ENCODE peak calls at places on chromosomes 6 and 20, in four cellular contexts. W is IMR-90, M is GM12878, G is K562. E is an unnamed sample.
A peak's percentile ranks its signal among the peaks of the same experiment; 100 is the strongest.

GRCh38 chr6:35730745-35731413 is 6.0 kb upstream of the ARMC12 start:
- DNase-seq in W (no peak), M (no peak), G (no peak), E (no peak)

GRCh38 chr6:136582702-136583471 is 32.7 kb upstream of the MAP7 start:
- DNase-seq in W (peak; percentile 94), M (no peak), G (no peak), E (no peak)

GRCh38 chr6:53956068-53956711 is 155.1 kb upstream of the MLIP start:
- DNase-seq in W (peak; percentile 70), M (peak; percentile 8), G (peak; percentile 16), E (peak; percentile 86)

GRCh38 chr20:17525650-17526049 is 5.5 kb downstream of the BFSP1 start:
- DNase-seq in W (no peak), M (no peak), G (peak; percentile 44), E (no peak)

GRCh38 chr6:6946477-6947145 is 161.2 kb upstream of the RREB1 start:
- DNase-seq in W (no peak), M (no peak), G (no peak), E (no peak)

GRCh38 chr6:109292420-109292819 is 89.8 kb downstream of the CD164 start:
- DNase-seq in W (no peak), M (no peak), G (peak; percentile 51), E (no peak)

GRCh38 chr20:53492212-53492611 is 101.4 kb downstream of the ZNF217 start:
- DNase-seq in W (no peak), M (no peak), G (no peak), E (no peak)

GRCh38 chr6:31799781-31800180 is 4.2 kb upstream of the VARS1 start:
- DNase-seq in W (no peak), M (no peak), G (no peak), E (no peak)

GRCh38 chr6:136563386-136564152 is 13.3 kb upstream of the MAP7 start:
- DNase-seq in W (no peak), M (no peak), G (no peak), E (no peak)

GRCh38 chr20:63441136-63441776 is 31.2 kb downstream of the KCNQ2 start:
- DNase-seq in W (no peak), M (peak; percentile 61), G (no peak), E (no peak)

GRCh38 chr6:71459162-71459561 is 170.6 kb downstream of the OGFRL1 start:
- DNase-seq in W (no peak), M (no peak), G (no peak), E (no peak)

GRCh38 chr6:31794866-31795615 is 511 bp downstream of the VARS1 start:
- DNase-seq in W (no peak), M (no peak), G (peak; percentile 67), E (no peak)

GRCh38 chr6:70385931-70386330 is 27.4 kb upstream of the FAM135A start:
- DNase-seq in W (no peak), M (no peak), G (no peak), E (no peak)

GRCh38 chr6:52612336-52613096 is 35.7 kb upstream of the TRAM2 start:
- DNase-seq in W (peak; percentile 50), M (no peak), G (no peak), E (no peak)

GRCh38 chr6:33073431-33073871 is at the start of gene HLA-DPA1:
- DNase-seq in W (peak; percentile 11), M (peak; percentile 97), G (peak; percentile 33), E (no peak)
- H2AFZ ChIP-seq in W (peak within 1 kb of the TSS; percentile 39), M (peak within 1 kb of the TSS; percentile 46), G (no peak within 1 kb of the TSS), E (peak within 1 kb of the TSS; percentile 96)

GRCh38 chr20:41145317-41145716 is 8.0 kb downstream of the PLCG1 start:
- DNase-seq in W (no peak), M (no peak), G (no peak), E (no peak)
- TF ChIP-seq CHD1 in W (no peak), M (no peak), G (no peak), E (no peak)

GRCh38 chr20:22048241-22048640 is 342.8 kb downstream of the PAX1 start:
- DNase-seq in W (no peak), M (no peak), G (no peak), E (no peak)
- H2AFZ ChIP-seq in W (no peak overlapping the region), M (no peak overlapping the region), G (no peak overlapping the region), E (peak overlapping the region; percentile 99)

DNA sequence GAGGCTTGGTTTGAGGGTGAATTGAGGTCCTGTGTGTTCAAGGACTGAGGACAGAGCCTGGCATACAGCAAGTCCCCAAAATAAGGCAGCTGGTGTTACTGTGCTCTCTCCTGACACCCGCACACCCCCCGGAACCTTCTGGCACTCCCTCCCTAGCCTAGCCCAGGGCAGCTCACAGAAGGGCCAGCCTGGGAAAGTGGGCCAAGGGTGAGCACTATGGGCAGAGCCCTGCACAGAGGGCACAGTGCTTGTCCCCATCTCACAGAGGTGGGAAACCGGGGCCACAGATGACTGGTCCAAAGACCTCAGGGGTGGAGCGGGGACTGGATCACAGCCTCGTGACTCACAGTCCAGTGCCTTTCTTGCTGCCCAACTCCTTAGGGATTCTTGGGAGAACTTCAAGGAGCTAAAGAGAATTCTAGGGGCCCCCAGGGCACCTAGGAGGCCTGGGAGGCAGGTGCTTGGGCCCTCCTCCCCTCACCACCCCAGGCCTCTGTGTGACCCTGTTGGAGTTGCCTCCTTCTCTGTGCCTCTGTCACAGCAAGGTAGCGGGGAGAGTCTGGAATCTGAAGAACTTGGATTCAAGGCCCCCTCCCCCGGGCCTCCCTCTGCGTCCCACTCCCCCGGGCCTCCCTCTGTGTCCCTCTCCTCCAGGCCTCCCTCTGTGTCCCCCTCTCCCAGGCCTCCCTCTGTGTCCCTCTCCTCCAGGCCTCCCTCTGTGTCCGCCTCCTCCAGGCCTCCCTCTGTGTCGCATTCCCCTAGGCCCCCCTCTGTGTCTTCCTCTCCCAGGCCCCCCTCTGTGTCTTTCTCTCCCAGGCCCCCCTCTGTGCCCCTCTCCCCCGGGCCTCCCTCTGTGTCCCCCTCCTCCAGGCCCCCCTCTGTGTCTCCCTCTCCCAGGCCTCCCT is 13.5 kb downstream of the DLGAP4 start:
- DNase-seq in W (no peak), M (no peak), G (no peak), E (no peak)
- TF ChIP-seq CHD1 in W (no peak), M (no peak), G (no peak), E (no peak)

DNA sequence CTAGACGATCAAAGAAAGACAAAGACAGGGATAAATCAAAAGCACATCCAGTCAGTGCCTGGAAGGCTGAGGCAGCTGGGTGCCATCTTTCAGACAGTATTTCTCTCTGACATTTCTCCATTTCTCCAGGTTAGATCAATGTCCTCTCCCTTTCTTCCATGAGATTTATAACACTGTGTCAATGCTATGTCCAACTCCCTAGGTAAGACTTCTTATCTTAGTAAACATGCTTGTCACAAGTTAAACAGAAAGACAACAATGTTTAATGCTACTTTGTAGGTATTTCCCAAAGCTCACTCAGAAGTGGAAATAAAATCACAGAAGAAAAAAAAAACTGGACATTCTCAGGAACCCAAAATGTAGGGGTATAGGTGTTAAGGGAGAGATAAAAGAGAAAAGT is 113.9 kb downstream of the GPR63 start:
- DNase-seq in W (no peak), M (no peak), G (no peak), E (no peak)
- H2AFZ ChIP-seq in W (no peak overlapping the region), M (no peak overlapping the region), G (no peak overlapping the region), E (no peak overlapping the region)

GRCh38 chr6:16236009-16236501 is 2.3 kb upstream of the GMPR start:
- DNase-seq in W (no peak), M (no peak), G (no peak), E (no peak)
- TF ChIP-seq CHD1 in W (no peak), M (no peak), G (no peak), E (no peak)

E was measured in H1.